ENCODE peak calls at places on chromosomes 5 and 9, in seven cellular contexts. R is neural progenitor cell; L is WTC11; X is lower lobe of right lung; O is A549; A is activated CD8-positive, alpha-beta T cell treated with anti-CD3 and anti-CD28 coated beads for 36 hours; H is activated B cell treated with CpG ODN at 0.5 μM for 24 hours. N is an unnamed sample.

GRCh38 chr5:171647043-171647899 is 138.3 kb upstream of the SMIM23 start:
- DNase-seq in R (no peak), L (no peak), X (no peak), O (peak), A (no peak), H (no peak), N (peak)

GRCh38 chr5:111748304-111748763 is 8.7 kb downstream of the NREP start:
- DNase-seq in R (no peak), L (no peak), X (no peak), O (no peak), A (no peak), H (no peak), N (no peak)

GRCh38 chr9:134379774-134380431 is 53.6 kb downstream of the RXRA start:
- DNase-seq in R (no peak), L (no peak), X (no peak), O (peak), A (no peak), H (no peak), N (no peak)

GRCh38 chr5:96648023-96648422 is 14.2 kb upstream of the CAST start:
- DNase-seq in R (no peak), L (no peak), X (no peak), O (no peak), A (no peak), H (no peak), N (no peak)

GRCh38 chr5:74865799-74866652 is at the start of gene FAM169A:
- DNase-seq in R (peak), L (peak), X (peak), O (peak), A (peak), H (peak), N (peak)

GRCh38 chr5:74766348-74766886 is 500 bp downstream of the GFM2 start:
- DNase-seq in R (peak), L (no peak), X (no peak), O (peak), A (no peak), H (no peak), N (no peak)

GRCh38 chr5:59645380-59645779 is 248.1 kb downstream of the PDE4D start:
- DNase-seq in R (no peak), L (no peak), X (no peak), O (no peak), A (no peak), H (no peak), N (no peak)

GRCh38 chr9:7848498-7848897 is 48.9 kb upstream of the DMAC1 start:
- DNase-seq in R (no peak), L (no peak), X (no peak), O (peak), A (no peak), H (no peak), N (no peak)

GRCh38 chr5:177603631-177604030 is 3.7 kb downstream of the B4GALT7 start:
- DNase-seq in R (no peak), L (no peak), X (no peak), O (no peak), A (no peak), H (no peak), N (no peak)

GRCh38 chr5:112743631-112744030 is 5.9 kb downstream of the APC start:
- DNase-seq in R (no peak), L (no peak), X (no peak), O (no peak), A (no peak), H (no peak), N (no peak)

GRCh38 chr5:169719360-169720314 is 82.6 kb downstream of the DOCK2 start:
- DNase-seq in R (no peak), L (no peak), X (no peak), O (no peak), A (no peak), H (no peak), N (no peak)

GRCh38 chr9:16688814-16689213 is 181.7 kb downstream of the BNC2 start:
- DNase-seq in R (no peak), L (no peak), X (no peak), O (no peak), A (no peak), H (no peak), N (no peak)

DNA sequence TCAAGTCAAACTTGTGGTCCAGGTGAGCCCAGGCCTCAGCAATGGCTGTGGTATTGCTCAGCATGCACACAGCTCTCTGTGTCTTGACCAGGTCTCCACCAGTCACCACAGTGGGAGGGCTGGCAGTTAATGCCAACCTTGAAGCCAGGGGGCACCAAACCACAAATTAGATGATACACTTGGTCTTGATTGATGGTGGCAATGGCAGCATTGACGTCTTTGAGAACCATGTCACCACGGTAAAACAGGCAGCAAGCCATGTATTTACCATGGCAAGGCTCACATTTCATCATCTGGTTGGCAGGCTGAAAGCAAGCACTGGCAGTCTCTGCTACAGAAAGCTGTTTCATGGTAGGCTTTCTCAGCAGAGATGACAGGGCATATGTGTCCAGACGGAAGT is 40.0 kb downstream of the NIM1K start:
- DNase-seq in R (no peak), L (peak), X (no peak), O (peak), A (peak), H (no peak), N (no peak)
- TF ChIP-seq CTCF in R (peak), L (peak), X (peak), O (peak), A (peak), H (no peak), N (no peak)

GRCh38 chr9:110452227-110452801 is 114.7 kb upstream of the TXNDC8 start:
- DNase-seq in R (peak), L (no peak), X (no peak), O (peak), A (no peak), H (no peak), N (no peak)
- TF ChIP-seq CTCF in R (peak), L (peak), X (peak), O (peak), A (peak), H (no peak), N (peak)

GRCh38 chr5:91635950-91636349 is 252.8 kb upstream of the ARRDC3 start:
- DNase-seq in R (no peak), L (no peak), X (no peak), O (no peak), A (no peak), H (no peak), N (no peak)

GRCh38 chr5:91641730-91642350 is 258.7 kb upstream of the ARRDC3 start:
- DNase-seq in R (peak), L (no peak), X (no peak), O (peak), A (no peak), H (no peak), N (no peak)

GRCh38 chr5:91639744-91640143 is 256.6 kb upstream of the ARRDC3 start:
- DNase-seq in R (no peak), L (no peak), X (no peak), O (no peak), A (no peak), H (no peak), N (no peak)

GRCh38 chr5:91636351-91636750 is 253.2 kb upstream of the ARRDC3 start:
- DNase-seq in R (peak), L (no peak), X (no peak), O (peak), A (no peak), H (no peak), N (no peak)

DNA sequence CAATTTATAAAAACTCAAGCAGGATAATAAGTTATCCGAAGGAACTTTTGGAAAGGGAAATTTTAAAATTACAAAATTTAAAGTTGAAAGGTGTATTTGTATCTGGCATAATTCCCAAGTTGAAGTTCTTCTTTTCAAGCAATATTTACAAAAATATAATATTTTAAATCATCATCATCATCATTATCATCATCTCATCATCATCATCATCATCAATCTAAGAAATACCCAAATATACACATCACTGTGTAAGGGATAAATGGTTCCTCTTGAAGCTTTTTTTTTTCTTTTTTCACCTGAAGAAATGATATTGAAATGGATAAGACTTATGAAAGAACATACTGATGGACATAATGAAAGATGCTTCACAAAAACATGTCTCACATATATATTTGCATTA is 254.9 kb upstream of the ARRDC3 start:
- DNase-seq in R (no peak), L (no peak), X (no peak), O (no peak), A (no peak), H (no peak), N (no peak)
- TF ChIP-seq CTCF in R (no peak), L (no peak), X (no peak), O (no peak), A (no peak), H (no peak), N (no peak)

GRCh38 chr9:126752881-126753670 is 51.8 kb upstream of the ZBTB43 start:
- DNase-seq in R (no peak), L (no peak), X (no peak), O (no peak), A (no peak), H (no peak), N (no peak)
- TF ChIP-seq CTCF in R (no peak), L (no peak), X (no peak), O (no peak), A (no peak), H (no peak), N (no peak)

GRCh38 chr5:6573651-6574101 is 59.2 kb downstream of the NSUN2 start:
- DNase-seq in R (peak), L (no peak), X (no peak), O (no peak), A (no peak), H (no peak), N (no peak)

GRCh38 chr5:6572825-6573380 is 59.9 kb downstream of the NSUN2 start:
- DNase-seq in R (no peak), L (no peak), X (no peak), O (no peak), A (no peak), H (no peak), N (no peak)

GRCh38 chr5:6574111-6574510 is 58.7 kb downstream of the NSUN2 start:
- DNase-seq in R (no peak), L (no peak), X (no peak), O (no peak), A (no peak), H (no peak), N (no peak)

GRCh38 chr5:6572086-6572824 is 60.6 kb downstream of the NSUN2 start:
- DNase-seq in R (no peak), L (no peak), X (no peak), O (no peak), A (no peak), H (no peak), N (no peak)

GRCh38 chr5:6574537-6574936 is 58.3 kb downstream of the NSUN2 start:
- DNase-seq in R (no peak), L (no peak), X (no peak), O (no peak), A (no peak), H (no peak), N (no peak)
- TF ChIP-seq CTCF in R (no peak), L (no peak), X (no peak), O (no peak), A (no peak), H (no peak), N (no peak)

DNA sequence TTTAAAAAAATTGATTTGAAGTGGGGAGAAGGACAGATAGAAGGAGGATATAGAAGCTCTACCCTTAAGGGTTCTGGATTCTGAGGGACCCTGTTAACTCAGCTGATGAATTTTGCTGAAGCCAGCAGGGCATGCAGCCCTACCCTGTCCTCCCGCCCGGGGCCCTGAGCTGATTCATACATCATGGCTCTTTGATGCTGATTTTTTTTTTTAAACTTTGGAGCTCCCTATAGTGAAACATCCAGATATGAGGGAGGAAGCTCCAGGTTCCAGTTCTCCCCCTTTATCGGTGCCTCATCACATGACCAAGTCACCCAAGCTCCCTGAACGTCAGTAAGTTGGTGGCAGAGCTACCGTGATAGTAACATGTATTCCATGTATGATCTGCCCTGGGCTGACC is 26.1 kb downstream of the SPARC start:
- DNase-seq in R (no peak), L (no peak), X (no peak), O (no peak), A (no peak), H (no peak), N (no peak)
- TF ChIP-seq CTCF in R (no peak), L (no peak), X (no peak), O (no peak), A (no peak), H (no peak), N (no peak)

GRCh38 chr5:127754727-127755126 is 51.5 kb downstream of the CCDC192 start:
- DNase-seq in R (no peak), L (no peak), X (no peak), O (no peak), A (no peak), H (no peak), N (no peak)
- TF ChIP-seq CTCF in R (no peak), L (no peak), X (no peak), O (no peak), A (no peak), H (no peak), N (no peak)

DNA sequence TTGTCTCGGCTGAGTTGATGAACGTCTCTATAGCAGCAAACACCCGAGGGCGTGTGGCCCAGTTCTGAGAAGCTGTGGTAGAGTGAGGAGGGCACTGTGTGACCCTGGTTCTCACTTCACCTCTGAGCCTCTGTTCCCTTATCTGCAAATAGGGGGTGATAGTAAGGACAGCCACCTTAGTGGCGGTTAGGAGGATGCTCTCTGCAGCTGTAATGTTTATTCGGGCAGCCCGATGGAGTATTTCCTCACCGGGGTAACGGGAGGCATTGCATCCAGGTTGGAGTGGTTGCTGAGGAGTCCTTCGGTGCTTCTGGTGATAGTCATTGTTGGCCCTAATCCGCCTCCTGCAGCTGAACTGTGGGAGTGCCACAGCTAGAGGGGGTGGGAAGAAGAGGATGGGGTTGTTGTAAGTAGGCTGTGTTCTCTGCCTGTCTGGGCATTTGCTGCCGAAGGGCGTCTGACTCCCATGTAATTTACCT is 13.9 kb downstream of the PRRC2B start:
- DNase-seq in R (peak), L (peak), X (peak), O (peak), A (peak), H (no peak), N (no peak)
- TF ChIP-seq CTCF in R (peak), L (no peak), X (peak), O (no peak), A (peak), H (no peak), N (no peak)

GRCh38 chr5:148523139-148523538 is 131.2 kb downstream of the HTR4 start:
- DNase-seq in R (peak), L (peak), X (no peak), O (no peak), A (no peak), H (no peak), N (no peak)
- TF ChIP-seq CTCF in R (peak), L (no peak), X (no peak), O (no peak), A (no peak), H (no peak), N (no peak)

GRCh38 chr9:36091028-36091953 is 45.2 kb upstream of the GLIPR2 start:
- DNase-seq in R (no peak), L (no peak), X (no peak), O (peak), A (no peak), H (no peak), N (peak)

GRCh38 chr9:36092014-36092413 is 44.5 kb upstream of the GLIPR2 start:
- DNase-seq in R (no peak), L (no peak), X (no peak), O (no peak), A (no peak), H (no peak), N (no peak)

GRCh38 chr9:36086442-36086841 is 49.7 kb downstream of the RECK start:
- DNase-seq in R (no peak), L (no peak), X (no peak), O (no peak), A (no peak), H (no peak), N (no peak)

GRCh38 chr9:36092509-36093215 is 43.9 kb upstream of the GLIPR2 start:
- DNase-seq in R (no peak), L (no peak), X (no peak), O (no peak), A (peak), H (no peak), N (no peak)

DNA sequence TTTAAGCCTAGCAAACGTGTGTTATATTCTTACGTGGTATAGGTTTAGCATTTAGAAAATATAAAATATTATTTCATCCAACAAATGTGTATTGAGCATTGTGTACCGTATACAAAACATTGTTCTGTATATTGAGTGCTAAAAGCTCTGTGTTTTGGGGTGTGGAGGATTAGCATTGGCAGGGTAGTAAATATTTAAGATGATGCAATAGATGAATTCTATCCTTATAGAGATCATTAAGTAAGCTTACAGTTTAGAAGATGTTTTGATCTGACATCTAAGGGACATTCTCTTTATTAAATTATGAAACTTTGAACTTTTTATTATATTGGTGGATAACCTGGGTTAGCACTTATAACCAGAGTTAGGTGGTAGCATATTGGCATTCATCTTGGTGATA is 48.5 kb upstream of the GLIPR2 start:
- DNase-seq in R (no peak), L (no peak), X (no peak), O (no peak), A (no peak), H (no peak), N (no peak)
- TF ChIP-seq CTCF in R (no peak), L (no peak), X (no peak), O (no peak), A (no peak), H (no peak), N (no peak)